ENCODE peak calls at places on chromosome 3, in eight cellular contexts. S, P, W, C, I, O, Z and G are unnamed samples.

GRCh38 chr3:38003371-38003816 is 12.8 kb downstream of the VILL start:
- DNase-seq in C (peak; percentile 75), I (peak; percentile 75), Z (peak; percentile 33), S (no peak), W (peak; percentile 50), O (peak; percentile 80), P (peak; percentile 44), G (peak; percentile 67)

GRCh38 chr3:115720988-115721387 is 97.7 kb downstream of the GAP43 start:
- DNase-seq in S (no peak), O (no peak), P (no peak), Z (no peak), W (no peak), I (no peak), C (no peak), G (no peak)

GRCh38 chr3:171376125-171376947 is 83.9 kb downstream of the TNIK start:
- DNase-seq in W (peak; percentile 34), Z (peak; percentile 65), I (no peak), P (peak; percentile 73), S (no peak), C (no peak), O (no peak), G (no peak)

GRCh38 chr3:66133050-66133757 is 87.6 kb upstream of the SLC25A26 start:
- DNase-seq in O (no peak), S (no peak), Z (peak; percentile 91), C (no peak), I (no peak), W (peak; percentile 86), P (peak; percentile 33), G (no peak)

GRCh38 chr3:53570709-53571108 is 76.3 kb downstream of the CACNA1D start:
- DNase-seq in S (no peak), C (peak; percentile 76), I (no peak), O (no peak), W (peak; percentile 62), P (no peak), Z (peak; percentile 1), G (no peak)

GRCh38 chr3:138381413-138381901 is 33.1 kb downstream of the MRAS start:
- DNase-seq in O (no peak), I (peak; percentile 48), P (peak; percentile 34), W (no peak), Z (peak; percentile 26), S (no peak), C (no peak), G (peak; percentile 56)

GRCh38 chr3:142779591-142779990 is 55.8 kb downstream of the TRPC1 start:
- DNase-seq in O (no peak), S (no peak), I (no peak), Z (peak; percentile 60), P (peak; percentile 7), W (no peak), C (no peak), G (no peak)

GRCh38 chr3:13791501-13792490 is 88.1 kb downstream of the WNT7A start:
- DNase-seq in C (peak; percentile 27), Z (no peak), O (no peak), W (no peak), S (no peak), P (no peak), I (no peak), G (no peak)

GRCh38 chr3:47323431-47324277 is 40.9 kb downstream of the KLHL18 start:
- DNase-seq in S (no peak), P (peak; percentile 18), W (peak; percentile 74), C (no peak), I (no peak), Z (peak; percentile 35), O (no peak), G (no peak)

GRCh38 chr3:43580181-43580580 is 41.6 kb downstream of the ANO10 start:
- DNase-seq in O (no peak), Z (no peak), I (no peak), W (peak; percentile 85), S (no peak), P (no peak), C (no peak), G (no peak)

GRCh38 chr3:138824114-138824506 is 10.6 kb downstream of the PIK3CB start:
- DNase-seq in I (no peak), O (no peak), Z (no peak), W (no peak), P (peak; percentile 42), S (no peak), C (no peak), G (no peak)

GRCh38 chr3:78201066-78201465 is 1161.2 kb downstream of the ROBO2 start:
- DNase-seq in W (no peak), I (no peak), C (no peak), S (no peak), P (no peak), Z (no peak), O (no peak), G (no peak)

DNA sequence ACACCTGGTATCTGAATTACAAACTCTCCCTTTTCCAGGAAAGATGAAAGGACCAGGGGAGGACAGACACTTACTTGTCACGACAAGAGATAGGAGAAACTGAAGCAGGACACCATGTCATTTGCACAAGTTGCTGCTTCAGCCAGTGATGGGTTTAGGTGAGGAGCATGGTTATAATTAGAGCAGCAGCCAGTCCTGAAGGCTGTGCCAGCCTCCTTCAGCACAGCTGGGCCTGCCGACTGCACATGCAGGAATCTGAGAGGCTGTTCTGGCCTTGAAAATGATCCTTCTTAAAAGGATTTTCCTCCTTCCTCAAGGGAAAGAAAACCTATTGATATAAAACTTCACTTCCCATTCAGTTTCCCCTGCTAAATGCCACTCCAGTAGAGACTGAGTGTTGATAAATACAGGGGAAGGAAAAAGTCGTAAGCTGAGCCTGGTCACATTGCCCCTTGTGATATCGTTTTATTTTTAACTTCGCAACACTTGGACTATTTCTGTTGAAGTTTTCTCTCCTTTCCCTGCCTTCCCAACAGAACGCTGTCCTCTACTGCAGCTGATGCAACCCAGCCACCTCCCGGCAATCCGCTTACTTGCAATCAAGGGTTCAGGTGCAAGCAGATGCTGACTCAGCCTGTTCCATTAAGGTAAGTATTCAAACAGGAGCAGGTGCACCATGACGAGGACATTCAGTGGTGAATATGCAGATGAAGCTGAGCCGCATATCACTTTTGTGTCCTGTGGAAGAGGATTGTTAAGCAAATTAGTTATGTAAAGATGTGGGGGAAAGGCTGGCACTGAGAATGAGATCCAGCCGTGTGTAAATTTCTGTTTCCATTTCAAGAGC is at the start of gene FBXO40:
- DNase-seq in P (no peak), W (peak; percentile 63), S (no peak), C (no peak), O (peak; percentile 13), Z (no peak), I (peak; percentile 42), G (peak; percentile 46)
- TF ChIP-seq CTCF in P (no peak), W (peak; percentile 32), S (no peak), C (no peak), O (no peak), Z (no peak), I (no peak), G (peak; percentile 11)

GRCh38 chr3:134377896-134378295 is 3.6 kb upstream of the AMOTL2 start:
- DNase-seq in S (peak; percentile 51), C (peak; percentile 40), Z (no peak), O (no peak), I (no peak), P (no peak), W (no peak), G (no peak)

GRCh38 chr3:134375542-134376384 is 1.5 kb upstream of the AMOTL2 start:
- DNase-seq in S (no peak), O (no peak), W (no peak), Z (no peak), C (no peak), I (no peak), P (no peak), G (no peak)

GRCh38 chr3:134378384-134378783 is 4.1 kb upstream of the AMOTL2 start:
- DNase-seq in Z (no peak), W (peak; percentile 43), P (peak; percentile 62), O (no peak), S (peak; percentile 67), I (peak; percentile 53), C (peak; percentile 72), G (no peak)

GRCh38 chr3:134376385-134376765 is 2.1 kb upstream of the AMOTL2 start:
- DNase-seq in I (no peak), P (no peak), S (peak; percentile 59), Z (no peak), O (no peak), W (no peak), C (peak; percentile 43), G (no peak)

DNA sequence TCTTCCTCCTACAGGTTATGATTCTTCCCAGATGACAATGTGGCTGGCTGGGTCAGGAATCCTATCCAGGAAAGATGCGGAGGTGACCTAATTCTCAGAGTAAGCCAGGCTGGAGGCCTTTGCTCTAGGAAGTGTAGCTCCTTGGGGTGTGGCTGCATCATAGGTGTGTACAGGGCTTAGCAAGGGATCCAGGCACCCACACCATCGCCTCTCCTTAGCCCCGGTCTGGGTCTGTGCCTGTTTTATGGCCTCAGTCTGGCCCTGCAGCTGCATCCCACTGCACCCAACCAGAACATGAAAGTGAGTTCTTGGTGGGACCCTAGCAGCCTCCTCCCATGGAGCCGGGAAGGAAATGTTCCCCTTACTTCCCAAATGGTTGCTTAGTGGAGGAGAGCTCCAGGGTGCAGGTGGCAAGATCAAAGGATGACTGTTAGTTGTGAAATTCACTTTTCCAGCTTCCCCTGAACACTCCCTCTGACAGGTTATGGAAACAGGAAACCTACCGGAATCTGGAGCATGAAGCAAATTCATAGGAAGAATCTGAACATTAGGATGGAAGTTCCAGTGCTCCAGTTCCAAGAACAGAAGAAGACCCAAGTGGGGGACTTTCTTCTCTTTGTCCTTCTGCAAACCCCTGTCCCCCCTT is 2.7 kb upstream of the AMOTL2 start:
- DNase-seq in C (no peak), S (peak; percentile 42), O (no peak), P (no peak), Z (no peak), I (no peak), W (peak; percentile 52), G (no peak)
- TF ChIP-seq CTCF in C (no peak), S (no peak), O (no peak), P (no peak), Z (no peak), I (no peak), W (no peak), G (no peak)

DNA sequence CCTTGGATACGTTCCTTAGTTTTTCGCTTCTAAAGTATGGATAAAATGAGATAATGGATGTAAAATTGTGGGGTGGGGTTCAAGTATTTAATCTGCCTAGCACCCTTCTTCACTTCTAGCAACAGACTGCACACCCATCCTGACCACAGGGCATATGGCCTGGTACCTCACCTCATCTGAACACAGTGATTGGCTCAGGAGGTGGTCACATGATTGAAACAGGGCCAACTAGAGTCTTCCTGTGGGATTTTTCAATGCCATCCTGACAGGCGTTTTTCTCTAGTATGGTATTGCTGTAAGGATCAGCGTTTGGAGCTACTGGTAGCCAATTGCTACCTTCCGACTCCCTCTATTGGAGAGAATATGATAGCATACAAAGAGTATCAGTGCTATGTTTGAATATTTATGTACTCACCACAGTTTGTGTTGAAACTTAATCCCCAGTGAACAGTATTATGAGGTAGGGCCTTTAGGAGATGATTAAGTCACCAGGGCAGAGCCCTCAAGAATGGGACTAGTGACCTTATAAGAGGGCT is 172.2 kb downstream of the PPM1L start:
- DNase-seq in P (no peak), S (no peak), Z (no peak), I (no peak), C (no peak), O (no peak), W (peak; percentile 9), G (no peak)
- TF ChIP-seq CTCF in P (peak; percentile 15), S (peak; percentile 16), Z (peak; percentile 4), I (peak; percentile 7), C (no peak), O (no peak), W (peak; percentile 34), G (no peak)

DNA sequence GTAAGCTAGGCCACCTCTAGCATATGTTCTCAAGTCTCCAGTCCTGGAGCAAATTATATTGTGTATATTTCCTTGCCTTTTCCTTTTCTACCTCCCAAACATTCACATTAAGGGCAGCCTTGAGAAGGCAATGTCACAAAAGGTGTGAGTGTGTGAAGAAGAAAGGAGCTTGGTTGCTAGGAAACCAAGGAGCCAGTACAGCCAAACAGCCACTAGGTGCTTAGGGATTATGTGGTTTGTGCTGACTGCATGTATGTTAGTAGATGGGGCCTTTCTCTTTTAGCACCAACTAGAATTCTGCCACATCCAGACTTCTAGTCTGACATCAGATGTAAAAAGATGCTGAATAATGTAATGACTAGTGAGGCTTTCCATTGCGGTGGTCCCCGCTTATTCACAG is 118.8 kb upstream of the DAZL start:
- DNase-seq in C (no peak), I (no peak), S (no peak), O (peak; percentile 4), P (peak; percentile 6), Z (peak; percentile 11), W (peak; percentile 48), G (no peak)
- TF ChIP-seq CTCF in C (no peak), I (no peak), S (no peak), O (no peak), P (no peak), Z (no peak), W (no peak), G (peak; percentile 39)